ENCODE peak calls at places on chromosomes 5 and 9, in four cellular contexts. One of them, this sample, is unnamed.

GRCh38 chr9:112762726-112763518 is 12.4 kb downstream of the SNX30 start:
- DNase-seq in choroid plexus epithelial cell: no peak
- DNase-seq in foreskin fibroblast: no peak
- DNase-seq in WTC11: no peak
- DNase-seq in this sample: no peak

GRCh38 chr5:149379807-149380374 is 799 bp upstream of the IL17B start:
- DNase-seq in foreskin fibroblast: no peak
- DNase-seq in choroid plexus epithelial cell: no peak
- DNase-seq in WTC11: no peak
- DNase-seq in this sample: no peak

GRCh38 chr5:167778228-167778627 is 513.2 kb upstream of the WWC1 start:
- DNase-seq in choroid plexus epithelial cell: no peak
- DNase-seq in WTC11: no peak
- DNase-seq in foreskin fibroblast: no peak
- DNase-seq in this sample: no peak

GRCh38 chr9:14780251-14780650 is 57.7 kb upstream of the CER1 start:
- DNase-seq in WTC11: no peak
- DNase-seq in foreskin fibroblast: no peak
- DNase-seq in choroid plexus epithelial cell: no peak
- DNase-seq in this sample: no peak

GRCh38 chr5:172274951-172275753 is 8.4 kb downstream of the UBTD2 start:
- DNase-seq in WTC11: no peak
- DNase-seq in foreskin fibroblast: peak
- DNase-seq in choroid plexus epithelial cell: peak
- DNase-seq in this sample: no peak

GRCh38 chr5:143217065-143217803 is 186.3 kb downstream of the NR3C1 start:
- DNase-seq in foreskin fibroblast: no peak
- DNase-seq in WTC11: no peak
- DNase-seq in choroid plexus epithelial cell: peak
- DNase-seq in this sample: no peak

GRCh38 chr9:128127568-128127989 is at the start of gene PTGES2:
- DNase-seq in foreskin fibroblast: peak
- DNase-seq in choroid plexus epithelial cell: peak
- DNase-seq in WTC11: peak
- DNase-seq in this sample: peak

GRCh38 chr9:110257097-110257955 is 1.0 kb upstream of the TXN start:
- DNase-seq in foreskin fibroblast: peak
- DNase-seq in WTC11: no peak
- DNase-seq in choroid plexus epithelial cell: peak
- DNase-seq in this sample: peak

GRCh38 chr5:103094737-103095136 is 25.2 kb downstream of the GIN1 start:
- DNase-seq in WTC11: no peak
- DNase-seq in choroid plexus epithelial cell: no peak
- DNase-seq in foreskin fibroblast: no peak
- DNase-seq in this sample: no peak

GRCh38 chr5:71996789-71997188 is 110.5 kb upstream of the MAP1B start:
- DNase-seq in foreskin fibroblast: no peak
- DNase-seq in WTC11: no peak
- DNase-seq in choroid plexus epithelial cell: no peak
- DNase-seq in this sample: no peak

GRCh38 chr9:2642068-2642467 is 20.5 kb downstream of the VLDLR start:
- DNase-seq in choroid plexus epithelial cell: no peak
- DNase-seq in WTC11: no peak
- DNase-seq in foreskin fibroblast: no peak
- DNase-seq in this sample: no peak

GRCh38 chr9:2638871-2639673 is 17.5 kb downstream of the VLDLR start:
- DNase-seq in choroid plexus epithelial cell: no peak
- DNase-seq in WTC11: no peak
- DNase-seq in foreskin fibroblast: peak
- DNase-seq in this sample: no peak

GRCh38 chr9:2640570-2640969 is 19.0 kb downstream of the VLDLR start:
- DNase-seq in foreskin fibroblast: no peak
- DNase-seq in WTC11: no peak
- DNase-seq in choroid plexus epithelial cell: no peak
- DNase-seq in this sample: no peak

GRCh38 chr9:2641033-2641432 is 19.4 kb downstream of the VLDLR start:
- DNase-seq in choroid plexus epithelial cell: no peak
- DNase-seq in foreskin fibroblast: no peak
- DNase-seq in WTC11: no peak
- DNase-seq in this sample: no peak

GRCh38 chr9:2639786-2640185 is 18.2 kb downstream of the VLDLR start:
- DNase-seq in foreskin fibroblast: peak
- DNase-seq in WTC11: no peak
- DNase-seq in choroid plexus epithelial cell: no peak
- DNase-seq in this sample: no peak
- TF ChIP-seq CTCF in foreskin fibroblast: no peak
- TF ChIP-seq CTCF in WTC11: no peak
- TF ChIP-seq CTCF in choroid plexus epithelial cell: no peak
- TF ChIP-seq CTCF in this sample: no peak

DNA sequence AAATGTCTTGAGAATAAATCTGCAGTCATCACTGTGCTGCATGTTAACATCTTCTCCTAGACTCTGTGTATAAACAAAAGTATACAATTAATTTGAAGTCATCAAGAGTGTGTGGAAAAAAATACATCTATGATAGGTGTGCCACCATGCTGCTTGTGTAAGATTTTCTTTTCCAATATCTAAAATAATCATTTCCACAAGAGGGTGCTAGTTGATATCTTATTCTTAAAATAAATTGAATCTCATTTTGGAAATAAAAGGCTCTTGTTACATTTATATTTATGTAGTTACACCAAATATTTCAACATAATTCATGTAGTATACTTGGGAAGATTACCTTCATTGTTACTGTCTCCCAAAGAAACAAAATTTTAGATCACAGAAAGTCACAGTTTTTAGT is 14.1 kb upstream of the MOCS2 start:
- DNase-seq in choroid plexus epithelial cell: peak
- DNase-seq in foreskin fibroblast: peak
- DNase-seq in WTC11: no peak
- DNase-seq in this sample: no peak
- TF ChIP-seq CTCF in choroid plexus epithelial cell: peak
- TF ChIP-seq CTCF in foreskin fibroblast: peak
- TF ChIP-seq CTCF in WTC11: no peak
- TF ChIP-seq CTCF in this sample: no peak

DNA sequence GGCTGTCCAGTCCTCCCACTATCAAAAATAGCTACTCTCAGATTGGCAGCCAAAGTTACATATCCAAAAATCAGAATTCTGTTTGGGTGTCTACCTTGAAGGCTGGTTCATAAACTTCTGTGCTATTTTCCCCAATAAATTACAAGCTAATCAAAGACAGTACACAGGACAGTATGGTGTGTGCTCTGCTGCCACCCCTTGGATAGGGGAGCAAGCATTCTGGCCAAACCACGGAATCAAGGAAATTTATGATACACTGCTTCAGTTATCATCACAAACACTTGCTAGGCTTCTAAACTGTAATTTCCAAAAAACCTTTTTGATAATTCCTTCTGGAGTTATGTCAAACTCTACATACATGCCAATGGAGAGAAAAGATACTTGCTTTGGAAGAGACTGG is 15.9 kb downstream of the ETF1 start:
- DNase-seq in choroid plexus epithelial cell: no peak
- DNase-seq in WTC11: no peak
- DNase-seq in foreskin fibroblast: peak
- DNase-seq in this sample: no peak
- TF ChIP-seq CTCF in choroid plexus epithelial cell: peak
- TF ChIP-seq CTCF in WTC11: no peak
- TF ChIP-seq CTCF in foreskin fibroblast: no peak
- TF ChIP-seq CTCF in this sample: no peak

GRCh38 chr5:9284272-9284671 is 261.6 kb downstream of the SEMA5A start:
- DNase-seq in choroid plexus epithelial cell: no peak
- DNase-seq in WTC11: no peak
- DNase-seq in foreskin fibroblast: peak
- DNase-seq in this sample: no peak

GRCh38 chr5:9284781-9285307 is 261.0 kb downstream of the SEMA5A start:
- DNase-seq in choroid plexus epithelial cell: peak
- DNase-seq in foreskin fibroblast: peak
- DNase-seq in WTC11: no peak
- DNase-seq in this sample: no peak

GRCh38 chr5:9283473-9283872 is 262.4 kb downstream of the SEMA5A start:
- DNase-seq in WTC11: no peak
- DNase-seq in choroid plexus epithelial cell: no peak
- DNase-seq in foreskin fibroblast: no peak
- DNase-seq in this sample: no peak

GRCh38 chr5:9283021-9283420 is 262.9 kb downstream of the SEMA5A start:
- DNase-seq in WTC11: no peak
- DNase-seq in foreskin fibroblast: peak
- DNase-seq in choroid plexus epithelial cell: no peak
- DNase-seq in this sample: no peak

GRCh38 chr5:9288234-9288633 is 257.6 kb downstream of the SEMA5A start:
- DNase-seq in choroid plexus epithelial cell: no peak
- DNase-seq in WTC11: peak
- DNase-seq in foreskin fibroblast: no peak
- DNase-seq in this sample: no peak
- TF ChIP-seq CTCF in choroid plexus epithelial cell: no peak
- TF ChIP-seq CTCF in WTC11: no peak
- TF ChIP-seq CTCF in foreskin fibroblast: no peak
- TF ChIP-seq CTCF in this sample: no peak

GRCh38 chr5:64273276-64273675 is 107.6 kb downstream of the RNF180 start:
- DNase-seq in WTC11: no peak
- DNase-seq in foreskin fibroblast: no peak
- DNase-seq in choroid plexus epithelial cell: no peak
- DNase-seq in this sample: no peak

GRCh38 chr5:64269164-64269563 is 103.5 kb downstream of the RNF180 start:
- DNase-seq in choroid plexus epithelial cell: no peak
- DNase-seq in foreskin fibroblast: no peak
- DNase-seq in WTC11: no peak
- DNase-seq in this sample: no peak
- TF ChIP-seq CTCF in choroid plexus epithelial cell: no peak
- TF ChIP-seq CTCF in foreskin fibroblast: no peak
- TF ChIP-seq CTCF in WTC11: no peak
- TF ChIP-seq CTCF in this sample: no peak

This sample was measured in endothelial cell.